ENCODE peak calls at places on chromosome 1, in nine cellular contexts. Z is esophagus squamous epithelium; V is lung microvascular endothelial cell; O is NT2/D1; K is activated T-helper 1 cell treated with anti-CD3 and anti-CD28 coated beads, Interleukin-2, amount 50 U/mL, for 16 hours; Q is stimulated activated CD8-positive, alpha-beta memory T cell treated with anti-CD3 and anti-CD28 coated beads, Interleukin-15, amount 100 ng/mL, for 4 hours; D is PC-9; H is endothelial cell of umbilical vein; G is NCI-H1105 treated with DMSO at 0.1 percent for 48 hours. A is an unnamed sample.

GRCh38 chr1:24391882-24392603 is 21.5 kb downstream of the STPG1 start:
- DNase-seq in Z (no peak), V (peak), O (peak), K (peak), Q (no peak), D (peak), H (peak), G (peak), A (no peak)

GRCh38 chr1:158806909-158807601 is 24.1 kb upstream of the MNDA start:
- DNase-seq in Z (no peak), V (no peak), O (no peak), K (no peak), Q (no peak), D (no peak), H (no peak), G (no peak), A (no peak)

GRCh38 chr1:32142446-32143301 is 34.8 kb downstream of the KPNA6 start:
- DNase-seq in Z (no peak), V (no peak), O (no peak), K (no peak), Q (no peak), D (peak), H (no peak), G (no peak), A (no peak)

GRCh38 chr1:242055921-242056320 is 57.0 kb upstream of the MAP1LC3C start:
- DNase-seq in Z (no peak), V (no peak), O (no peak), K (no peak), Q (no peak), D (no peak), H (no peak), G (no peak), A (no peak)

GRCh38 chr1:93394514-93394913 is 48.8 kb downstream of the DR1 start:
- DNase-seq in Z (no peak), V (no peak), O (no peak), K (no peak), Q (no peak), D (peak), H (no peak), G (no peak), A (no peak)

GRCh38 chr1:197510691-197511378 is 242.8 kb downstream of the CRB1 start:
- DNase-seq in Z (no peak), V (no peak), O (no peak), K (no peak), Q (no peak), D (no peak), H (no peak), G (no peak), A (no peak)

GRCh38 chr1:13700521-13701273 is 709 bp downstream of the PRDM2 start:
- DNase-seq in Z (no peak), V (peak), O (no peak), K (peak), Q (peak), D (no peak), H (peak), G (peak), A (no peak)

GRCh38 chr1:58927026-58927721 is 143.3 kb upstream of the JUN start:
- DNase-seq in Z (no peak), V (no peak), O (no peak), K (no peak), Q (no peak), D (peak), H (no peak), G (peak), A (no peak)

GRCh38 chr1:167375949-167376348 is 142.4 kb downstream of the CD247 start:
- DNase-seq in Z (no peak), V (no peak), O (no peak), K (no peak), Q (no peak), D (no peak), H (no peak), G (no peak), A (no peak)

GRCh38 chr1:218717611-218718010 is 372.5 kb downstream of the TGFB2 start:
- DNase-seq in Z (no peak), V (peak), O (no peak), K (no peak), Q (no peak), D (no peak), H (peak), G (no peak), A (no peak)

GRCh38 chr1:207754942-207755689 is 3.3 kb downstream of the CD46 start:
- DNase-seq in Z (no peak), V (no peak), O (no peak), K (no peak), Q (no peak), D (peak), H (no peak), G (no peak), A (no peak)

GRCh38 chr1:56446531-56447098 is 132.7 kb downstream of the PLPP3 start:
- DNase-seq in Z (no peak), V (no peak), O (no peak), K (no peak), Q (no peak), D (no peak), H (no peak), G (no peak), A (no peak)

GRCh38 chr1:90721210-90722194 is 4.4 kb upstream of the BARHL2 start:
- DNase-seq in Z (no peak), V (peak), O (no peak), K (no peak), Q (no peak), D (peak), H (peak), G (peak), A (peak)

GRCh38 chr1:231139125-231139649 is 22.7 kb upstream of the TRIM67 start:
- DNase-seq in Z (no peak), V (peak), O (no peak), K (no peak), Q (no peak), D (no peak), H (peak), G (no peak), A (no peak)

GRCh38 chr1:151888972-151889570 is 20.2 kb downstream of the THEM4 start:
- DNase-seq in Z (no peak), V (peak), O (no peak), K (no peak), Q (no peak), D (peak), H (peak), G (peak), A (no peak)

GRCh38 chr1:228748431-228748830 is 13.2 kb downstream of the RHOU start:
- DNase-seq in Z (no peak), V (no peak), O (no peak), K (no peak), Q (no peak), D (no peak), H (no peak), G (no peak), A (no peak)

GRCh38 chr1:8976896-8977295 is 31.2 kb downstream of the CA6 start:
- DNase-seq in Z (no peak), V (no peak), O (no peak), K (no peak), Q (no peak), D (no peak), H (no peak), G (no peak), A (no peak)

GRCh38 chr1:3924871-3925655 is 25.0 kb upstream of the C1orf174 start:
- DNase-seq in Z (no peak), V (no peak), O (no peak), K (no peak), Q (no peak), D (peak), H (no peak), G (no peak), A (no peak)

GRCh38 chr1:118767971-118768370 is 220.2 kb downstream of the TBX15 start:
- DNase-seq in Z (no peak), V (no peak), O (no peak), K (no peak), Q (no peak), D (no peak), H (no peak), G (peak), A (no peak)

GRCh38 chr1:228143480-228144212 is 3.6 kb downstream of the GUK1 start:
- DNase-seq in Z (no peak), V (no peak), O (no peak), K (no peak), Q (no peak), D (no peak), H (no peak), G (no peak), A (no peak)

GRCh38 chr1:189775343-189775742 is 702.3 kb downstream of the BRINP3 start:
- DNase-seq in Z (no peak), V (no peak), O (no peak), K (no peak), Q (no peak), D (no peak), H (peak), G (no peak), A (no peak)

GRCh38 chr1:1063945-1064831 is 9.9 kb downstream of the RNF223 start:
- DNase-seq in Z (no peak), V (peak), O (no peak), K (peak), Q (peak), D (peak), H (peak), G (peak), A (peak)

A was measured in T1000.